ENCODE peak calls at places on chromosomes 3 and 15, in nine cellular contexts. I is activated B cell treated with CpG ODN at 0.5 μM for 24 hours, Q is progenitor cell of endocrine pancreas, F is A549, G is left lung, Y is cardiac muscle cell, J is ovary, Z is NB4, U is suprapubic skin. H is an unnamed sample.

GRCh38 chr3:52532517-52532837 is 1.2 kb downstream of the NT5DC2 start:
- DNase-seq in I (no peak), Q (no peak), F (no peak), G (no peak), Y (no peak), J (no peak), Z (peak), U (peak), H (peak)

GRCh38 chr3:72288955-72289707 is 504.2 kb upstream of the PROK2 start:
- DNase-seq in I (no peak), Q (no peak), F (no peak), G (no peak), Y (peak), J (no peak), Z (peak), U (no peak), H (no peak)

GRCh38 chr15:66045542-66045941 is 176.3 kb downstream of the RAB11A start:
- DNase-seq in I (no peak), Q (no peak), F (no peak), G (no peak), Y (no peak), J (no peak), Z (no peak), U (no peak), H (no peak)

GRCh38 chr3:134232146-134232545 is 18.5 kb downstream of the RYK start:
- DNase-seq in I (no peak), Q (no peak), F (no peak), G (no peak), Y (no peak), J (no peak), Z (peak), U (no peak), H (no peak)

GRCh38 chr3:147191795-147192385 is 214.5 kb downstream of the ZIC4 start:
- DNase-seq in I (no peak), Q (peak), F (peak), G (no peak), Y (peak), J (no peak), Z (peak), U (no peak), H (no peak)

GRCh38 chr3:170180107-170180951 is 1.2 kb downstream of the PHC3 start:
- DNase-seq in I (no peak), Q (no peak), F (peak), G (no peak), Y (peak), J (no peak), Z (peak), U (no peak), H (no peak)

GRCh38 chr3:126970101-126970500 is 12.8 kb upstream of the PLXNA1 start:
- DNase-seq in I (no peak), Q (no peak), F (no peak), G (peak), Y (no peak), J (no peak), Z (no peak), U (no peak), H (no peak)

GRCh38 chr3:86969500-86970189 is 21.3 kb downstream of the VGLL3 start:
- DNase-seq in I (no peak), Q (no peak), F (no peak), G (no peak), Y (peak), J (peak), Z (peak), U (no peak), H (no peak)

GRCh38 chr3:67940200-67940952 is 286.0 kb upstream of the SUCLG2 start:
- DNase-seq in I (no peak), Q (no peak), F (no peak), G (no peak), Y (no peak), J (no peak), Z (no peak), U (no peak), H (peak)

GRCh38 chr3:152026033-152026556 is 152.7 kb downstream of the SUCNR1 start:
- DNase-seq in I (no peak), Q (no peak), F (peak), G (no peak), Y (no peak), J (no peak), Z (peak), U (no peak), H (no peak)

GRCh38 chr15:101372960-101373525 is 78.0 kb upstream of the SNRPA1 start:
- DNase-seq in I (no peak), Q (no peak), F (no peak), G (peak), Y (no peak), J (no peak), Z (no peak), U (peak), H (no peak)

GRCh38 chr15:40029979-40030893 is 8.7 kb downstream of the SRP14 start:
- DNase-seq in I (no peak), Q (no peak), F (no peak), G (no peak), Y (peak), J (no peak), Z (peak), U (no peak), H (no peak)

GRCh38 chr3:87503901-87504498 is 227.6 kb upstream of the POU1F1 start:
- DNase-seq in I (no peak), Q (no peak), F (peak), G (no peak), Y (peak), J (no peak), Z (peak), U (no peak), H (no peak)

GRCh38 chr3:61894988-61895935 is 333.9 kb downstream of the PTPRG start:
- DNase-seq in I (no peak), Q (no peak), F (peak), G (no peak), Y (peak), J (peak), Z (peak), U (no peak), H (peak)

GRCh38 chr15:78374436-78375393 is 34.6 kb downstream of the CRABP1 start:
- DNase-seq in I (no peak), Q (no peak), F (peak), G (peak), Y (no peak), J (no peak), Z (peak), U (no peak), H (peak)

GRCh38 chr15:43776101-43776717 is 557 bp downstream of the ELL3 start:
- DNase-seq in I (peak), Q (no peak), F (no peak), G (peak), Y (peak), J (peak), Z (peak), U (no peak), H (peak)

GRCh38 chr3:197021231-197021630 is 8.4 kb downstream of the MELTF start:
- DNase-seq in I (peak), Q (no peak), F (no peak), G (no peak), Y (no peak), J (no peak), Z (no peak), U (peak), H (no peak)

GRCh38 chr3:30720586-30721313 is 114.3 kb downstream of the TGFBR2 start:
- DNase-seq in I (no peak), Q (no peak), F (peak), G (no peak), Y (no peak), J (no peak), Z (no peak), U (no peak), H (no peak)

GRCh38 chr3:179098388-179099077 is 26.9 kb upstream of the ZMAT3 start:
- DNase-seq in I (no peak), Q (no peak), F (no peak), G (no peak), Y (no peak), J (no peak), Z (no peak), U (no peak), H (no peak)
- TF ChIP-seq CTCF in I (no peak), Q (no peak), F (no peak), G (no peak), Y (peak), J (no peak), Z (no peak), U (no peak), H (no peak)

GRCh38 chr3:149377408-149378111 is at the start of gene TM4SF1:
- DNase-seq in I (no peak), Q (no peak), F (peak), G (peak), Y (no peak), J (peak), Z (no peak), U (no peak), H (peak)
- TF ChIP-seq CTCF in I (no peak), Q (no peak), F (no peak), G (no peak), Y (no peak), J (no peak), Z (no peak), U (no peak), H (no peak)

DNA sequence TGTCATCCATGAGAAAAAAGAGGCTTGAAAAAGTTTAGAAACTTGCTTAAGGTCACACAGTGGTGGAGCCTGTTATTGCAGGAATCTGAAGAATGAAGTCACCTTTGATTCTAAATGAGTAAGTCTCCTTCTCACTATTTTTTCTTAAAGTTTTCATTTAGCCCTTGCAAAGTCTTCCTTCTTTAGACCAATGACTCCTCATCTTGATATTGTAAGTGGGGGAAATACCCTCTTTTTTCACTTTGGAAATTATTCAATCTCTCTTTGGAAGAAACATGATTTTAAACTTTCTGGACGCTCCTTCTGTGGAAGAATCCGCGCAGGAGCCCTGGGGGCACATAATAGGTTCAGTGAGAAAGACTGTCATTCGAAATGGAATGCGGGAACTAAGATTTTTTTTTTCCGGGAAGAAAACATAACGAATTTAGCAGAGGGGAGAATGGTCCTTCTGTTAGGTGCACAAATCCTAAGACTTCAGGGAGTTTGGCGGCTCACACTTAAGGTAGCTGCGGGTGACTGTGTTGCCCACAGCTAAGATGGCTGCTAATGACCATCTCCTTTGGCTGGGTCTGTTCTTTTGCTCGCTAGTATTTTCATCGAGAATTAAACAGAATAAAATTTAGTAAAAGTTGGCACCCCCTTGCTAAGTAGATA is 614 bp upstream of the SLMAP start:
- DNase-seq in I (peak), Q (peak), F (peak), G (no peak), Y (peak), J (no peak), Z (peak), U (no peak), H (peak)
- TF ChIP-seq CTCF in I (no peak), Q (peak), F (no peak), G (no peak), Y (peak), J (no peak), Z (no peak), U (no peak), H (peak)

DNA sequence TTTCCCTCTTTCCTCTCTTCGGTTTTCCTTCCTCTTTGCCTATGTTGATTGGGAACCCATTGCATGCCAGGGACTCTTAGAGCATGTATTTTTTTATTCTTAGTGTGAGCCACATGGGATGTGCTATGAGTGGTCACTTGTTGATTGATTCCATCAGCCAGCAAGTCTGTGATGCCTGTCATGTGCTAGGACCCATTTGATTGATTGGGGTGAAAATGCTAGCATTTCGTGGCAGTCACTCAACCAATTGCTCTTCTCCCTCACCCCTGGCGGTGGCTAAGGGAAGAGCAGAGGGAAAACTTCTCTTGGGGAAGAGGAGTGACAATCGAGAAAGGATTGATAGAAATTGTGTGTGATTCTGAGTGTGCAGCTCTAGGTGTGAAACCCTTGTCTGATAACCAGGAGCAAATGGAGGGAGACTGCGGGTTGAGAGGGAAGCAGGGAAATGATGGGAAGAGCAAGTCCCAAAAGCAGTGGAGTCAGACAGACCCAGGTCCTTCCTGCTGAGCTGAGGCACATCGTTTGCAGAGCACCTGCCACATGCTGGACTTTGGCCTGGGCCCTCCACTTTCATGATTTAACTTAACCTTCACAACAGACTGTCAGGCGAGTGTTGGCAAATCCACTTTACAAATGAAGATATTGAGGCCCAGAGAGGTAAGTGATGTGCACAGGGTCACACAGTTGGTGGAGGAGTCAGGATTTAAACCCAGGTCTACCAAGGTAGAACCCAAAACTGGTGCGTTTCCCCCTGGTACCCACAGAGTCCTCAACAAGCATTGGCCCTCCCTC is 40.0 kb downstream of the SLC6A11 start:
- DNase-seq in I (no peak), Q (no peak), F (peak), G (no peak), Y (no peak), J (no peak), Z (peak), U (no peak), H (no peak)
- TF ChIP-seq CTCF in I (no peak), Q (peak), F (no peak), G (no peak), Y (peak), J (no peak), Z (no peak), U (no peak), H (no peak)

GRCh38 chr3:12695112-12695511 is 31.2 kb upstream of the RAF1 start:
- DNase-seq in I (no peak), Q (no peak), F (no peak), G (no peak), Y (no peak), J (no peak), Z (no peak), U (no peak), H (no peak)

GRCh38 chr3:12692444-12692843 is 28.5 kb upstream of the RAF1 start:
- DNase-seq in I (no peak), Q (no peak), F (no peak), G (no peak), Y (no peak), J (no peak), Z (no peak), U (no peak), H (no peak)

GRCh38 chr3:12687948-12688347 is 24.0 kb upstream of the RAF1 start:
- DNase-seq in I (no peak), Q (no peak), F (no peak), G (no peak), Y (no peak), J (no peak), Z (no peak), U (no peak), H (no peak)

GRCh38 chr3:12689997-12690711 is 26.2 kb upstream of the RAF1 start:
- DNase-seq in I (no peak), Q (no peak), F (no peak), G (no peak), Y (no peak), J (no peak), Z (no peak), U (no peak), H (no peak)

GRCh38 chr3:12691733-12692132 is 27.8 kb upstream of the RAF1 start:
- DNase-seq in I (no peak), Q (no peak), F (no peak), G (no peak), Y (no peak), J (no peak), Z (no peak), U (no peak), H (no peak)
- TF ChIP-seq CTCF in I (no peak), Q (no peak), F (no peak), G (no peak), Y (no peak), J (no peak), Z (no peak), U (no peak), H (no peak)

GRCh38 chr3:161171639-161172552 is 49.2 kb upstream of the NMD3 start:
- DNase-seq in I (no peak), Q (no peak), F (no peak), G (no peak), Y (no peak), J (no peak), Z (no peak), U (no peak), H (no peak)
- TF ChIP-seq CTCF in I (no peak), Q (peak), F (no peak), G (no peak), Y (peak), J (no peak), Z (no peak), U (no peak), H (no peak)

GRCh38 chr3:181629701-181630100 is 82.0 kb upstream of the SOX2 start:
- DNase-seq in I (no peak), Q (no peak), F (no peak), G (no peak), Y (no peak), J (no peak), Z (no peak), U (no peak), H (no peak)
- TF ChIP-seq CTCF in I (no peak), Q (no peak), F (no peak), G (no peak), Y (no peak), J (no peak), Z (no peak), U (no peak), H (no peak)

DNA sequence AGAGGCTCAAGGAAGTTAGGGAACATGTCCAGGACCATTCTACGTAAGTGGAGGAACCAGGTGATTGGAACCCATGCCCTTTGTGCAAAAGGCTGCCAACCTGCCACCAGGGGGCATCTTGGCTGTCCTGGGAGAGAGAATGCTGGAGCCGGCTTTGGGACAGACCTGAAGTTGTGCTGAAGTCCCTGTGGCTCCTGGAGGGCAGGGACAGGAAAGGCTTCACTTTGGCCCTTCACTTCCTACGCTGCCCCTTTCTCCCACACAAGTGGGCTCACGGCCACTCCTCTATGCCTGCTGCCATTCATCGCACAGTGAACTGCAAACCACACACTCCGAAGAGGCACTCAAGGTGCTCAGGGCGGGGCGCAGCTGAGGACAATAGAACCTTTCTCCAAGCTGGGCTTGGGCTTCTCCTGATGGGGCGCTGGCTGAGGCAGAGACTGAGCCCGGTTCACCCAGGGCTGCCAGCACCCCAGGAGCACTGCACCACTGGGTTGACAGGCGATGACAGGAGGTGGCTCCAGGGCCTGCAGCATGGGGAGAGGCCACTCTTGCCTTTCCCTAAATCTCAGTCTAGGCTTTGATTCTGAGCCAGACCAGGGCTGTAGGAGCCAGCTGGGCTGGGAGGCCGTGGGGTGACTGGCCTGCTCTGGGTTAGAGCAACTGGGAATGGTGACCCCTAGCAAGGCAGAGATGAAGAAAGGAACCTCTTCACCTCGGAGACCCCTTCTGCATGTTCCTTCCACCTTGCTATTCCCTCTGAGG is 8.4 kb downstream of the SHF start:
- DNase-seq in I (no peak), Q (no peak), F (peak), G (no peak), Y (peak), J (no peak), Z (peak), U (no peak), H (peak)
- TF ChIP-seq CTCF in I (no peak), Q (peak), F (peak), G (peak), Y (peak), J (no peak), Z (peak), U (peak), H (peak)

H was measured in mucosa of descending colon.